ENCODE peak calls at places on chromosomes 6 and 20, in seven cellular contexts. L is cardiac muscle cell; I is PC-3; G is CD4-positive, CD25-positive, alpha-beta regulatory T cell; M is heart left ventricle; J is adipocyte; H is testis. V is an unnamed sample.

GRCh38 chr6:30926644-30927043 is 5.3 kb downstream of the SFTA2 start:
- DNase-seq in L (no peak), I (peak; percentile 52), G (no peak), M (peak; percentile 46), J (peak; percentile 56), H (no peak), V (peak; percentile 42)

GRCh38 chr20:17059465-17059864 is 167.4 kb upstream of the PCSK2 start:
- DNase-seq in L (no peak), I (peak; percentile 32), G (no peak), M (no peak), J (no peak), H (no peak), V (peak; percentile 23)

GRCh38 chr6:161227004-161227950 is 46.6 kb downstream of the AGPAT4 start:
- DNase-seq in L (no peak), I (no peak), G (no peak), M (no peak), J (no peak), H (no peak), V (no peak)

GRCh38 chr6:41887355-41887754 is 7.8 kb downstream of the USP49 start:
- DNase-seq in L (no peak), I (no peak), G (no peak), M (no peak), J (peak; percentile 39), H (no peak), V (no peak)

GRCh38 chr6:116278853-116279231 is 888 bp downstream of the TSPYL1 start:
- DNase-seq in L (no peak), I (no peak), G (no peak), M (peak; percentile 71), J (no peak), H (peak; percentile 80), V (peak; percentile 62)

GRCh38 chr6:41271901-41272395 is 14.5 kb downstream of the TREM1 start:
- DNase-seq in L (no peak), I (no peak), G (no peak), M (peak; percentile 66), J (no peak), H (peak; percentile 35), V (no peak)

GRCh38 chr6:134898575-134898974 is 51.3 kb downstream of the ALDH8A1 start:
- DNase-seq in L (no peak), I (no peak), G (no peak), M (no peak), J (no peak), H (no peak), V (no peak)

GRCh38 chr20:64103871-64104666 is 3.3 kb downstream of the NPBWR2 start:
- DNase-seq in L (no peak), I (no peak), G (no peak), M (no peak), J (no peak), H (peak; percentile 8), V (no peak)

GRCh38 chr20:49906615-49907154 is 8.6 kb downstream of the SPATA2 start:
- DNase-seq in L (no peak), I (no peak), G (no peak), M (no peak), J (no peak), H (no peak), V (no peak)

GRCh38 chr6:89079611-89080213 is 839 bp upstream of the PNRC1 start:
- DNase-seq in L (peak; percentile 53), I (peak; percentile 38), G (peak; percentile 32), M (peak; percentile 53), J (peak; percentile 88), H (peak; percentile 64), V (peak; percentile 44)

GRCh38 chr20:44182863-44183262 is 4.1 kb downstream of the JPH2 start:
- DNase-seq in L (no peak), I (no peak), G (no peak), M (no peak), J (no peak), H (no peak), V (no peak)
- H3K4me3 ChIP-seq in L (peak overlapping the region; percentile 26), I (no peak overlapping the region), G (no peak overlapping the region), M (peak overlapping the region; percentile 19), J (no peak overlapping the region), H (no peak overlapping the region), V (no peak overlapping the region)

GRCh38 chr6:25384234-25384633 is 105.1 kb downstream of the CARMIL1 start:
- DNase-seq in L (no peak), I (no peak), G (no peak), M (no peak), J (no peak), H (no peak), V (no peak)
- H3K9me3 ChIP-seq in L (no peaks in the 10 kb centered on the region), I (no peaks in the 10 kb centered on the region), G (no peaks in the 10 kb centered on the region), M (no peaks in the 10 kb centered on the region), J (no peaks in the 10 kb centered on the region), H (no peaks in the 10 kb centered on the region), V (no peaks in the 10 kb centered on the region)

DNA sequence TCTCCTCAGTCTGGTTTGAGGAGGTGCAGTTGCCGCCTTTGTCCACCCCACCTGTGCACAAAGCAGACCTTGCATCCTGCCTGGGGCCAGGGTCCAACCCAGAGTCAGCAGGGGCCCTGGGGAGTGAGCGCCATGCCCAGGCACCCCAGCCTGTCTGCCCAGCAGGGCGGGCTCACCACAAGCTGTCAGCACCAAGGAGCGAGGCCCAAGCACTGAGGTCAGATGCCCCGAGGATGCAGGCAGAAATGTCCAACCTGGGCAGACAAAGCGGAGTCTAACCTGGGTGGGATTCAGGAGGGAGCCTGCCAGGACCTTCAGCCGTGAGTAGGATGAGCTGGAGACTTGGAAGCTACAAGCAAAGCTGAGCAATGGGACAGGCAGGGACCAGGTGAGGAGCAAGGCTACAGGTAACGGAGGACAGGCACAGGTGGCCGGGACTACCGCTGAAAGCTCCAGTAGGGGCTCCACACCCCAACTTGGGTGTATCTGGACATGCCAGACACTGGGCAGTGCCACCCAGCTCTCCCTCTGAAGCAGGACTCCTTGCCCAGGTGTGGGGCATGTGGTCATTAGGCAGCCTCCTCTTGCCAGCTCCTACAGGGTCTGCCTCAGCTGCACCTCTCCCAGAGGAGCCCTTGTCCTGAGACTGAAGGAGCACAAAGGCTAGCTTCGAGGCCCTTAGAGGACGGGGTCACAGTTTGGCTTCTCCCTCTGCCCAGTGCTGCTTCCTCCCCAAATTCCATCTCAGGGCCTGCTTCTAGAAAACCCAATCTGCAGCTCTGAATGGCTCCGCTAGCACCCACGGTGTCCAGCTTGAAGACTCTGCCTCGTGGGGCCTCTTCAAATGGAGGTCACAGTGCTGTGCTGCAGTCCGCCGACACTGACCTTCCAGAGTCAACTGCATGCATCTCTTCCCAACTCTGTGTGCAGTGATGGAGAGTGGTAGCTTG is 210.6 kb upstream of the CDYL start:
- DNase-seq in L (no peak), I (no peak), G (no peak), M (no peak), J (no peak), H (no peak), V (no peak)
- H3K4me3 ChIP-seq in L (no peak overlapping the region), I (no peak overlapping the region), G (no peak overlapping the region), M (no peak overlapping the region), J (no peak overlapping the region), H (no peak overlapping the region), V (no peak overlapping the region)

DNA sequence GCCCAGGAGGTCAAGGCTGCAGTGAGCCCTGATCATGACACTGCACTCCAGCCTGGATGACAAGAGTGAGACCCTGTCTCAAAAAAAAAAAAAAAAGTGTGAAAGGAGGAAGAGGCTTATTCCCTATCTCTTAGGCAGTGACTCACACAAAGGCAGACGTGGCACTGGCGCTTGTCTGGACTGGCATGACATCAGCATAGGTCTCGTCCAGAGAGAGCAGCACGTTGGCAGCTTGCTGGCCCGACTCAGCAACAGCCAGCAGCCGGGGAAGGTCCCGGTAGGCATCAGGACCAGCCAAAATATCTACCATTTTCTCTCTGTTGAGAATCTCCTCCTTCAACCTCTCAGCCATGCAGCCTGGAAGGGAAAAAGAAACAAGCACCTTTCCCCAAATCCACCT is 14.1 kb downstream of the CDK5RAP1 start:
- DNase-seq in L (no peak), I (no peak), G (no peak), M (peak; percentile 82), J (no peak), H (no peak), V (peak; percentile 92)
- H3K9me3 ChIP-seq in L (no peaks in the 10 kb centered on the region), I (no peaks in the 10 kb centered on the region), G (no peaks in the 10 kb centered on the region), M (no peaks in the 10 kb centered on the region), J (no peaks in the 10 kb centered on the region), H (no peaks in the 10 kb centered on the region), V (no peaks in the 10 kb centered on the region)

DNA sequence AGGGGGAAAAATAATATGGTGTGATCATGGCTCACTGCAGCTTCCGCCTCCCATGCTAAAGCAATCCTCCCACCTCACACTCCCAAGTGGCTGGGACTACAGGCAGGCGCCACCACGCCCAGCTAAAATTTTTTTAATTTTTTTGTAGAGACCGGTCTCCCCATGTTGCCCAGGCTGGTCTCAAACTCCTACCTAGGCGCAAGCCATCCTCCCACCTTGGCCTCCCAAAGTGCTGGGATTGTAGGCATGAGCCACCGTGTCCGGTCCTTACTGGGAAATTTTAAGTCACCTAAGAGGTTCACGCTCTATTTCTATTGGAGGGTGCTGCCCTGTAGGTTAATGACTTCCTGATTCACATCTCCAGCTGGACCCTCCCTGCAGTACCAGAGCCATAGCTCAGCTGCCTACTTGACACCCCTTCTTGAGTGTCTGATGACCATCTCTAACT is 627 bp upstream of the CDK5RAP1 start:
- DNase-seq in L (no peak), I (no peak), G (no peak), M (no peak), J (no peak), H (no peak), V (peak; percentile 7)
- H3K4me3 ChIP-seq in L (peak overlapping the region; percentile 91), I (peak overlapping the region; percentile 93), G (peak overlapping the region; percentile 100), M (no peak overlapping the region), J (peak overlapping the region; percentile 96), H (peak overlapping the region; percentile 93), V (peak overlapping the region; percentile 88)

GRCh38 chr6:164276211-164276610 is 861.7 kb downstream of the QKI start:
- DNase-seq in L (no peak), I (no peak), G (no peak), M (no peak), J (no peak), H (no peak), V (no peak)

GRCh38 chr6:164275773-164276172 is 861.3 kb downstream of the QKI start:
- DNase-seq in L (no peak), I (no peak), G (no peak), M (no peak), J (no peak), H (no peak), V (no peak)

GRCh38 chr6:164273491-164273890 is 859.0 kb downstream of the QKI start:
- DNase-seq in L (no peak), I (no peak), G (no peak), M (no peak), J (no peak), H (no peak), V (no peak)

GRCh38 chr6:164274510-164274909 is 860.0 kb downstream of the QKI start:
- DNase-seq in L (no peak), I (no peak), G (no peak), M (no peak), J (no peak), H (no peak), V (no peak)
- H3K9me3 ChIP-seq in L (no peaks in the 10 kb centered on the region), I (no peaks in the 10 kb centered on the region), G (no peaks in the 10 kb centered on the region), M (no peaks in the 10 kb centered on the region), J (no peaks in the 10 kb centered on the region), H (no peaks in the 10 kb centered on the region), V (no peaks in the 10 kb centered on the region)

V was measured in MG63.